ENCODE peak calls at places on chromosomes 11 and 22, in nine cellular contexts. F is chondrocyte; L is Caco-2; W is activated naive CD4-positive, alpha-beta T cell treated with anti-CD3 and anti-CD28 coated beads, Interleukin-2, amount 10 ng/mL, durations not matched to agents 7 days and 5 days; Q is activated B cell treated with CpG ODN at 0.5 μM for 24 hours; M is endothelial cell; S is activated CD8-positive, alpha-beta memory T cell treated with anti-CD3 and anti-CD28 coated beads for 4 hours; R is T47D; I is upper lobe of left lung. U is an unnamed sample.
A peak's percentile ranks its signal among the peaks of the same experiment; 100 is the strongest.

GRCh38 chr11:73157141-73158010 is 15.3 kb upstream of the FCHSD2 start:
- DNase-seq in F (peak; percentile 90), L (peak; percentile 69), W (no peak), Q (peak; percentile 51), M (no peak), S (no peak), R (no peak), I (peak; percentile 58), U (no peak)

GRCh38 chr22:41690476-41690875 is 1.8 kb upstream of the SNU13 start:
- DNase-seq in F (no peak), L (no peak), W (no peak), Q (no peak), M (no peak), S (no peak), R (no peak), I (peak; percentile 32), U (no peak)

GRCh38 chr11:93005239-93005638 is 35.8 kb downstream of the MTNR1B start:
- DNase-seq in F (no peak), L (no peak), W (no peak), Q (no peak), M (no peak), S (no peak), R (no peak), I (no peak), U (no peak)

GRCh38 chr11:46641639-46642038 is 24.3 kb downstream of the ATG13 start:
- DNase-seq in F (no peak), L (no peak), W (no peak), Q (no peak), M (no peak), S (no peak), R (no peak), I (no peak), U (no peak)

GRCh38 chr22:41508770-41509170 is 35.5 kb downstream of the POLR3H start:
- DNase-seq in F (no peak), L (no peak), W (no peak), Q (no peak), M (no peak), S (no peak), R (no peak), I (peak; percentile 55), U (no peak)

GRCh38 chr11:74702383-74703007 is 28.7 kb downstream of the CHRDL2 start:
- DNase-seq in F (no peak), L (peak; percentile 85), W (peak; percentile 75), Q (peak; percentile 20), M (peak; percentile 80), S (peak; percentile 4), R (peak; percentile 79), I (no peak), U (peak; percentile 27)

GRCh38 chr11:3181722-3182461 is 16.8 kb upstream of the OSBPL5 start:
- DNase-seq in F (no peak), L (no peak), W (peak; percentile 8), Q (no peak), M (no peak), S (no peak), R (no peak), I (peak; percentile 31), U (no peak)

GRCh38 chr11:69881467-69882269 is 62.5 kb upstream of the FGF3 start:
- DNase-seq in F (peak; percentile 79), L (no peak), W (no peak), Q (no peak), M (peak; percentile 26), S (no peak), R (no peak), I (peak; percentile 60), U (no peak)

GRCh38 chr11:104997288-104997687 is 25.7 kb downstream of the CASP5 start:
- DNase-seq in F (no peak), L (no peak), W (no peak), Q (no peak), M (no peak), S (no peak), R (peak; percentile 53), I (no peak), U (no peak)

U was measured in NCI-H748 treated with DMSO at 0.1 percent for 48 hours.